ENCODE peak calls at places on chromosomes 13 and 19, in ten cellular contexts. One of them, this sample, is unnamed. For H3K4me1, the result is how much of the 10 kb centered on the place peaks cover.

GRCh38 chr13:41224113-41225110 is 30.0 kb upstream of the KBTBD7 start:
- DNase-seq in IMR-90: peak
- DNase-seq in A549: no peak
- DNase-seq in stomach: no peak
- DNase-seq in esophagus squamous epithelium: no peak
- DNase-seq in sigmoid colon: no peak
- DNase-seq in body of pancreas: no peak
- DNase-seq in uterus: no peak
- DNase-seq in ovary: no peak
- DNase-seq in H1: no peak
- DNase-seq in this sample: no peak

GRCh38 chr19:1649706-1650626 is 2.4 kb downstream of the TCF3 start:
- DNase-seq in IMR-90: no peak
- DNase-seq in A549: no peak
- DNase-seq in stomach: no peak
- DNase-seq in esophagus squamous epithelium: no peak
- DNase-seq in sigmoid colon: no peak
- DNase-seq in body of pancreas: no peak
- DNase-seq in uterus: no peak
- DNase-seq in ovary: no peak
- DNase-seq in H1: no peak
- DNase-seq in this sample: no peak

GRCh38 chr13:110023729-110024645 is 237.6 kb upstream of the IRS2 start:
- DNase-seq in IMR-90: peak
- DNase-seq in A549: no peak
- DNase-seq in stomach: peak
- DNase-seq in esophagus squamous epithelium: no peak
- DNase-seq in sigmoid colon: peak
- DNase-seq in body of pancreas: peak
- DNase-seq in uterus: peak
- DNase-seq in ovary: peak
- DNase-seq in H1: no peak
- DNase-seq in this sample: peak

GRCh38 chr13:42110410-42111155 is 62.1 kb downstream of the DGKH start:
- DNase-seq in IMR-90: peak
- DNase-seq in A549: peak
- DNase-seq in stomach: no peak
- DNase-seq in esophagus squamous epithelium: no peak
- DNase-seq in sigmoid colon: no peak
- DNase-seq in body of pancreas: no peak
- DNase-seq in uterus: peak
- DNase-seq in ovary: no peak
- DNase-seq in H1: no peak
- DNase-seq in this sample: no peak

GRCh38 chr13:89465366-89465765 is 1794.2 kb downstream of the SLITRK5 start:
- DNase-seq in IMR-90: no peak
- DNase-seq in A549: no peak
- DNase-seq in stomach: no peak
- DNase-seq in esophagus squamous epithelium: no peak
- DNase-seq in sigmoid colon: no peak
- DNase-seq in body of pancreas: no peak
- DNase-seq in uterus: no peak
- DNase-seq in ovary: no peak
- DNase-seq in H1: no peak
- DNase-seq in this sample: no peak

GRCh38 chr19:18603255-18603957 is 3.2 kb downstream of the CRLF1 start:
- DNase-seq in IMR-90: no peak
- DNase-seq in A549: peak
- DNase-seq in stomach: no peak
- DNase-seq in esophagus squamous epithelium: no peak
- DNase-seq in sigmoid colon: no peak
- DNase-seq in body of pancreas: no peak
- DNase-seq in uterus: no peak
- DNase-seq in ovary: no peak
- DNase-seq in H1: no peak
- DNase-seq in this sample: no peak

GRCh38 chr19:18636969-18637629 is at the start of gene KLHL26:
- DNase-seq in IMR-90: no peak
- DNase-seq in A549: no peak
- DNase-seq in stomach: no peak
- DNase-seq in esophagus squamous epithelium: no peak
- DNase-seq in sigmoid colon: no peak
- DNase-seq in body of pancreas: no peak
- DNase-seq in uterus: no peak
- DNase-seq in ovary: no peak
- DNase-seq in H1: no peak
- DNase-seq in this sample: peak

GRCh38 chr19:15464394-15465385 is at the start of gene RASAL3:
- DNase-seq in IMR-90: no peak
- DNase-seq in A549: no peak
- DNase-seq in stomach: no peak
- DNase-seq in esophagus squamous epithelium: no peak
- DNase-seq in sigmoid colon: no peak
- DNase-seq in body of pancreas: no peak
- DNase-seq in uterus: no peak
- DNase-seq in ovary: no peak
- DNase-seq in H1: no peak
- DNase-seq in this sample: no peak

GRCh38 chr19:35266149-35266903 is 2.4 kb upstream of the USF2 start:
- DNase-seq in IMR-90: no peak
- DNase-seq in A549: no peak
- DNase-seq in stomach: no peak
- DNase-seq in esophagus squamous epithelium: no peak
- DNase-seq in sigmoid colon: no peak
- DNase-seq in body of pancreas: peak
- DNase-seq in uterus: peak
- DNase-seq in ovary: peak
- DNase-seq in H1: no peak
- DNase-seq in this sample: no peak

GRCh38 chr19:35269425-35270117 is 809 bp downstream of the USF2 start:
- DNase-seq in IMR-90: peak
- DNase-seq in A549: peak
- DNase-seq in stomach: peak
- DNase-seq in esophagus squamous epithelium: no peak
- DNase-seq in sigmoid colon: peak
- DNase-seq in body of pancreas: peak
- DNase-seq in uterus: peak
- DNase-seq in ovary: peak
- DNase-seq in H1: no peak
- DNase-seq in this sample: peak

GRCh38 chr19:35266904-35267817 is 1.6 kb upstream of the USF2 start:
- DNase-seq in IMR-90: peak
- DNase-seq in A549: peak
- DNase-seq in stomach: no peak
- DNase-seq in esophagus squamous epithelium: no peak
- DNase-seq in sigmoid colon: peak
- DNase-seq in body of pancreas: peak
- DNase-seq in uterus: peak
- DNase-seq in ovary: peak
- DNase-seq in H1: no peak
- DNase-seq in this sample: peak

GRCh38 chr19:35268546-35269424 is at the start of gene USF2:
- DNase-seq in IMR-90: peak
- DNase-seq in A549: peak
- DNase-seq in stomach: peak
- DNase-seq in esophagus squamous epithelium: no peak
- DNase-seq in sigmoid colon: peak
- DNase-seq in body of pancreas: peak
- DNase-seq in uterus: peak
- DNase-seq in ovary: peak
- DNase-seq in H1: no peak
- DNase-seq in this sample: peak

DNA sequence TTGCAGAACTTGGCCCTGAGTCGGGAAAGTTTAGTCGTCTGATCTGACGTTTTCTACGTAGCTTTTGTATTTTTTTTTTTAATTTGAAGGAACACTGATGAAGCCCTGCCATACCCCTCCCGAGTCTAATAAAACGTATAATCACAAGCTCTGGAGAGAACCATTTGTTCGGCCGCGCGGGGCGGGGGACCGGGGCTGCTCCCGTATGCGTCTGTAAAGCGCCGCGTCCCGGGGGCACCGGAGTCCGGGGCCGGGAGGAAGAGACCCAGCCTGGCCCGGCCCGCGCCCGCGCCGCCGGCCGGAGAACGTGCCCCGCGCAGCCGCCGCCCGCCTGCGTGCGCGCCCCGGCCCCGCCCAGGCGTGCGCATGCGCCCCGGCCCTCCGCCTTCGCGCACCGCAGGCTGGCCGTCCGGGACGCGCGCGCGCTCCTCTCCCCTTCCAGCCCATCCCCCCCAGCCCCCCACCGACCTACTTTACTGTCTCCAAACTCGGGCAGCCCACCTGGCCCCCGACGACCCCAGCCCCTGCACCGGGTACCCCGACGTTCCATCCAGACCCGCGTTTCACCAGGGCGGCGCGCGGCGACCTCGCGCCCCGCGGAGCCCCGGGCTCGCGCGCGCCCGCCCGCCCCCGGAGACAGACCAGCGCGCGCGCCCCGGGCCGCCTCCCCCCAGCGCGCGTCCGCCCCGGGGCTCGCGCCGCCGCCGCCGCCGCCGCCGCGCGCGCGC is 780 bp upstream of the USF2 start:
- DNase-seq in IMR-90: peak
- DNase-seq in A549: peak
- DNase-seq in stomach: peak
- DNase-seq in esophagus squamous epithelium: no peak
- DNase-seq in sigmoid colon: peak
- DNase-seq in body of pancreas: peak
- DNase-seq in uterus: peak
- DNase-seq in ovary: peak
- DNase-seq in H1: no peak
- DNase-seq in this sample: peak
- TF ChIP-seq POLR2A in IMR-90: peak
- TF ChIP-seq POLR2A in A549: peak
- TF ChIP-seq POLR2A in stomach: no peak
- TF ChIP-seq POLR2A in esophagus squamous epithelium: no peak
- TF ChIP-seq POLR2A in sigmoid colon: peak
- TF ChIP-seq POLR2A in body of pancreas: no peak
- TF ChIP-seq POLR2A in uterus: peak
- TF ChIP-seq POLR2A in ovary: peak
- TF ChIP-seq POLR2A in H1: peak
- TF ChIP-seq POLR2A in this sample: peak

DNA sequence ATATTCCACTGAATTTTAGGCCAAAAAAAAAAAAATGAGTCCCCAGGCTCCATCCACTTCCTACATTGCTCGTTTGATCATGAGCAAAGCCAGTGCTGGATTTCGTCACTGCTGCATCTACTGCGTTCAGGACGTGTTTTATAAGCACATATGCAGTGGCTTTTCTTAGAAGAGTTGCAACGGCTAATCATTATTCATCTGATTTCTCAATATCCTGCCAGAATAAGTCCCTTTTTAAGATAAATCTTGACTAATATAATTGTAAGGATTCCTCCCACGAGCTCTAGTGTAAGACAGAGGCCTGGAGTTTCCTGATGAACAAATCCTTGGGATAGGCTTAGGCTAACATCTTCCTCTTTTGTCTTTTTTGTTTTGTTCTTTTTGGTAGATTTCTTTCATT is 19.5 kb downstream of the FAM124A start:
- DNase-seq in IMR-90: no peak
- DNase-seq in A549: no peak
- DNase-seq in stomach: no peak
- DNase-seq in esophagus squamous epithelium: no peak
- DNase-seq in sigmoid colon: peak
- DNase-seq in body of pancreas: no peak
- DNase-seq in uterus: peak
- DNase-seq in ovary: no peak
- DNase-seq in H1: no peak
- DNase-seq in this sample: no peak
- H3K4me1 ChIP-seq in IMR-90: under half
- H3K4me1 ChIP-seq in A549: under half
- H3K4me1 ChIP-seq in stomach: under half
- H3K4me1 ChIP-seq in esophagus squamous epithelium: under half
- H3K4me1 ChIP-seq in sigmoid colon: under half
- H3K4me1 ChIP-seq in body of pancreas: under half
- H3K4me1 ChIP-seq in uterus: under half
- H3K4me1 ChIP-seq in ovary: under half
- H3K4me1 ChIP-seq in H1: under half
- H3K4me1 ChIP-seq in this sample: under half

GRCh38 chr19:3097442-3097871 is 3.3 kb downstream of the GNA11 start:
- DNase-seq in IMR-90: no peak
- DNase-seq in A549: no peak
- DNase-seq in stomach: peak
- DNase-seq in esophagus squamous epithelium: no peak
- DNase-seq in sigmoid colon: no peak
- DNase-seq in body of pancreas: peak
- DNase-seq in uterus: no peak
- DNase-seq in ovary: peak
- DNase-seq in H1: no peak
- DNase-seq in this sample: peak

GRCh38 chr19:3098141-3098514 is 4.0 kb downstream of the GNA11 start:
- DNase-seq in IMR-90: no peak
- DNase-seq in A549: no peak
- DNase-seq in stomach: no peak
- DNase-seq in esophagus squamous epithelium: no peak
- DNase-seq in sigmoid colon: no peak
- DNase-seq in body of pancreas: no peak
- DNase-seq in uterus: no peak
- DNase-seq in ovary: no peak
- DNase-seq in H1: no peak
- DNase-seq in this sample: no peak

GRCh38 chr19:3099347-3100145 is 5.4 kb downstream of the GNA11 start:
- DNase-seq in IMR-90: no peak
- DNase-seq in A549: no peak
- DNase-seq in stomach: no peak
- DNase-seq in esophagus squamous epithelium: no peak
- DNase-seq in sigmoid colon: no peak
- DNase-seq in body of pancreas: peak
- DNase-seq in uterus: no peak
- DNase-seq in ovary: no peak
- DNase-seq in H1: no peak
- DNase-seq in this sample: no peak

GRCh38 chr19:3100331-3100730 is 6.2 kb downstream of the GNA11 start:
- DNase-seq in IMR-90: no peak
- DNase-seq in A549: no peak
- DNase-seq in stomach: no peak
- DNase-seq in esophagus squamous epithelium: no peak
- DNase-seq in sigmoid colon: no peak
- DNase-seq in body of pancreas: no peak
- DNase-seq in uterus: no peak
- DNase-seq in ovary: no peak
- DNase-seq in H1: no peak
- DNase-seq in this sample: no peak

DNA sequence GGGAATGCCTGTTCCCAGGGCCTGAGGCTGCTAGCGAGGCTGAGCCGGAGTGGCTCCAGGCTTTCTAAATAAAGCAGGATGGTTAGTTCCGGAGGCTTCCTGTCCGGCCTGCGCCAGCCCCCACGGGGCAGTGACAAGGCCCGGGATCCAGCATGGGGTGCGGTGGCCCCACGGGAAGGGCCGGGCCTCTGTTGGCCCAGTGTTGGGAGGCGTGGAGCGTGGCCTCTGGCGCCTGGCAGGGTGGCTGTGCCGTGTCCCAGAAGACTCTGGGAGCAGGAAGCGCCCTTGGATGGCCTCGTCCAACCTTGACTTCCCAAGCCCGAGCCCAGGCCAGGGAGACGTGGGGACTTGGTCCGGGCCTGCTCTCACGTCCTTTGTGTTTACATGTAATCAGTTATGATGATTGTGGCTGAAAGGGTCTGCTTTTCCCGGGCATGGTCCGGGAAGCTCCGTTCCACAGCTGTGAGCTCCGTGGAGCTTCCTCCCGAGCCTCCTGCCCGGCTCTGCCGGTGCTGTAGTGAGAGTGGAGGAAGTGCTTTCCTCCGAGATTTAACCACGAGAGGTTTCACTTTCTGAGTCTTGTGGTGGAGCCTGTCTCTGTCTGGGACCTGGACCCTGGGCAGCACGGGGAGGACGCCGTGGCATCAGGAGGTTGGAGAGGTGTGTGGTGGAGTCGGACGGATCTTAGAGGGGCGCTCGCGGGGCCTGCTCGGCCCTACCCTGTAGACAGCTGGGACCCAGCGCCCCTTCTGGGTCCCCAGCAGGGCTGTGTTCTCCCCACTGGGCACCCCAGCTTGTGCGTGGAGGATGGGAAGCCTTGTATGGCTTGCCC is 4.6 kb downstream of the GNA11 start:
- DNase-seq in IMR-90: peak
- DNase-seq in A549: no peak
- DNase-seq in stomach: peak
- DNase-seq in esophagus squamous epithelium: no peak
- DNase-seq in sigmoid colon: peak
- DNase-seq in body of pancreas: peak
- DNase-seq in uterus: no peak
- DNase-seq in ovary: peak
- DNase-seq in H1: no peak
- DNase-seq in this sample: peak
- H3K4me3 ChIP-seq in IMR-90: peak
- H3K4me3 ChIP-seq in A549: no peak
- H3K4me3 ChIP-seq in stomach: peak
- H3K4me3 ChIP-seq in esophagus squamous epithelium: peak
- H3K4me3 ChIP-seq in sigmoid colon: peak
- H3K4me3 ChIP-seq in body of pancreas: no peak
- H3K4me3 ChIP-seq in uterus: peak
- H3K4me3 ChIP-seq in ovary: peak
- H3K4me3 ChIP-seq in H1: no peak
- H3K4me3 ChIP-seq in this sample: peak

GRCh38 chr13:112997188-112998135 is 28.4 kb downstream of the MCF2L start:
- DNase-seq in IMR-90: no peak
- DNase-seq in A549: no peak
- DNase-seq in stomach: peak
- DNase-seq in esophagus squamous epithelium: no peak
- DNase-seq in sigmoid colon: no peak
- DNase-seq in body of pancreas: no peak
- DNase-seq in uterus: no peak
- DNase-seq in ovary: no peak
- DNase-seq in H1: no peak
- DNase-seq in this sample: no peak

GRCh38 chr13:112994781-112995355 is 25.9 kb downstream of the MCF2L start:
- DNase-seq in IMR-90: no peak
- DNase-seq in A549: no peak
- DNase-seq in stomach: no peak
- DNase-seq in esophagus squamous epithelium: no peak
- DNase-seq in sigmoid colon: no peak
- DNase-seq in body of pancreas: no peak
- DNase-seq in uterus: no peak
- DNase-seq in ovary: no peak
- DNase-seq in H1: no peak
- DNase-seq in this sample: no peak

GRCh38 chr13:112994084-112994780 is 25.2 kb downstream of the MCF2L start:
- DNase-seq in IMR-90: no peak
- DNase-seq in A549: peak
- DNase-seq in stomach: no peak
- DNase-seq in esophagus squamous epithelium: no peak
- DNase-seq in sigmoid colon: no peak
- DNase-seq in body of pancreas: no peak
- DNase-seq in uterus: no peak
- DNase-seq in ovary: no peak
- DNase-seq in H1: no peak
- DNase-seq in this sample: no peak

GRCh38 chr13:112996671-112997091 is 27.7 kb downstream of the MCF2L start:
- DNase-seq in IMR-90: no peak
- DNase-seq in A549: no peak
- DNase-seq in stomach: peak
- DNase-seq in esophagus squamous epithelium: no peak
- DNase-seq in sigmoid colon: no peak
- DNase-seq in body of pancreas: no peak
- DNase-seq in uterus: no peak
- DNase-seq in ovary: no peak
- DNase-seq in H1: no peak
- DNase-seq in this sample: no peak

DNA sequence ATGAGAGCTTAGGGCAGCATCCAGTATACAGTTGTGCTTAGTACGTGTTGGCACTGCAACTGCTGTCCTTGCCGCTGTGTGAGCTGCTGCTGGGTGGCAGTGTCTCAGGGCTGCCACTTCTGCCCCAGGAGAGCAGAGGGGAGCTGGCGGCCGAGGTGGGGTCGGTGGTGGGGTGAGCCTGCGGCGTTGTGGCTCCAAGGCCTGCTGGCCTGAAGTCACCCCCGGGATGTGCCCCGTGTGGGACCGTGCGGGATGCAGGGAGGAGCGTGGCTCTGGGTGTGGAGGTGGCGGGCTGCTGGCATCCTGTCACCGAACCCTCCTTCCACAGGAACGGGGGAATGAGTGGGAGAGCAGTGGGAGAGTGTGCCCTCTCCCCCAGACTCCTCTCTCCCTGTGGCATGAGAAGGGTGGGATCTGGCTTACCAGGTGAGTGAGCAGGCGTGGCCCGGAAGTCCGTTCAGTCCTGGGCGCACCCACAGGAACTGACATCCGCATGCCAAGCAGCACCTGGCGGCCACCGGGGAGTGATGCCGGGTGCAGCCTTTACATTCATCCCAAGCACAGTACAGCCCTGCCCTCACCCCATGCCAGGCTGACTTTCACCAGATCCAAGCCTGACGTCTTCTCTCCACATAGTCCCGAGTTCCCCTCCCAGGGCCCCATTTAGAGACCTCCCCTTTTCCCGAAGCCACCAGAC is 26.5 kb downstream of the MCF2L start:
- DNase-seq in IMR-90: no peak
- DNase-seq in A549: no peak
- DNase-seq in stomach: peak
- DNase-seq in esophagus squamous epithelium: no peak
- DNase-seq in sigmoid colon: no peak
- DNase-seq in body of pancreas: no peak
- DNase-seq in uterus: no peak
- DNase-seq in ovary: no peak
- DNase-seq in H1: no peak
- DNase-seq in this sample: no peak
- TF ChIP-seq POLR2A in IMR-90: no peak
- TF ChIP-seq POLR2A in A549: no peak
- TF ChIP-seq POLR2A in stomach: no peak
- TF ChIP-seq POLR2A in esophagus squamous epithelium: no peak
- TF ChIP-seq POLR2A in sigmoid colon: no peak
- TF ChIP-seq POLR2A in body of pancreas: no peak
- TF ChIP-seq POLR2A in uterus: no peak
- TF ChIP-seq POLR2A in ovary: no peak
- TF ChIP-seq POLR2A in H1: no peak
- TF ChIP-seq POLR2A in this sample: no peak

This sample was measured in heart left ventricle.